ENCODE peak calls at places on chromosomes 13 and 19, in eight cellular contexts. J, P, R, O, Z, L, X and B are unnamed samples.

GRCh38 chr19:10911579-10912363 is 16.7 kb downstream of the YIPF2 start:
- DNase-seq in P (no peak), X (no peak), R (no peak), Z (no peak), L (no peak), O (no peak), J (no peak), B (no peak)

GRCh38 chr19:5339950-5340636 is 519 bp downstream of the PTPRS start:
- DNase-seq in L (no peak), R (no peak), X (peak; percentile 55), Z (no peak), J (peak; percentile 68), P (no peak), O (no peak), B (no peak)

GRCh38 chr19:39845621-39846175 is 481 bp downstream of the FBL start:
- DNase-seq in L (no peak), Z (no peak), J (peak; percentile 49), P (no peak), X (peak; percentile 17), R (peak; percentile 54), O (no peak), B (no peak)

GRCh38 chr19:34837262-34837661 is 64.2 kb upstream of the ZNF599 start:
- DNase-seq in J (no peak), X (peak; percentile 49), O (peak; percentile 71), P (no peak), Z (no peak), R (no peak), L (no peak), B (no peak)

GRCh38 chr13:21365574-21365973 is 93.5 kb downstream of the ZDHHC20 start:
- DNase-seq in P (no peak), O (no peak), J (no peak), L (no peak), X (no peak), Z (no peak), R (no peak), B (no peak)

GRCh38 chr19:16034958-16035560 is 41.2 kb upstream of the TPM4 start:
- DNase-seq in P (no peak), O (no peak), X (no peak), J (no peak), R (no peak), L (no peak), Z (no peak), B (no peak)

GRCh38 chr13:109366521-109366920 is 419.9 kb downstream of the IRS2 start:
- DNase-seq in J (no peak), Z (no peak), O (no peak), P (no peak), R (no peak), X (no peak), L (no peak), B (no peak)

GRCh38 chr19:38665950-38666661 is 18.7 kb downstream of the ACTN4 start:
- DNase-seq in R (no peak), J (peak; percentile 81), X (no peak), Z (no peak), P (no peak), L (no peak), O (peak; percentile 59), B (no peak)